ENCODE peak calls at places on chromosomes 2 and 18, in six cellular contexts. G, O, L, U, P and D are unnamed samples.
A peak's percentile ranks its signal among the peaks of the same experiment; 100 is the strongest.

GRCh38 chr2:23427976-23428375 is 43.0 kb downstream of the KLHL29 start:
- DNase-seq in L (no peak), U (no peak), P (no peak), G (no peak), O (peak; percentile 38), D (peak; percentile 52)

GRCh38 chr18:69996951-69997798 is 49.5 kb upstream of the CD226 start:
- DNase-seq in P (no peak), U (no peak), G (no peak), O (no peak), L (no peak), D (no peak)

GRCh38 chr2:45301307-45302010 is 292.2 kb upstream of the SIX2 start:
- DNase-seq in P (no peak), U (no peak), G (no peak), L (no peak), O (no peak), D (no peak)

GRCh38 chr2:182594286-182594685 is 121.8 kb upstream of the DNAJC10 start:
- DNase-seq in L (no peak), O (no peak), P (peak; percentile 52), U (no peak), G (no peak), D (no peak)

GRCh38 chr18:3015203-3015590 is 2.3 kb upstream of the LPIN2 start:
- DNase-seq in U (peak; percentile 54), G (no peak), L (no peak), O (no peak), P (peak; percentile 80), D (no peak)

GRCh38 chr2:86608832-86609231 is 14.8 kb downstream of the RNF103 start:
- DNase-seq in P (no peak), U (no peak), G (no peak), O (no peak), L (no peak), D (no peak)

GRCh38 chr18:35680139-35680551 is 98.6 kb downstream of the GALNT1 start:
- DNase-seq in G (no peak), U (no peak), L (no peak), P (no peak), O (no peak), D (no peak)

GRCh38 chr2:71064110-71064611 is 4.3 kb upstream of the NAGK start:
- DNase-seq in U (peak; percentile 72), L (no peak), G (no peak), P (no peak), O (no peak), D (no peak)

GRCh38 chr2:238916875-238917590 is 69.1 kb downstream of the TWIST2 start:
- DNase-seq in U (peak; percentile 20), P (no peak), G (no peak), L (no peak), O (no peak), D (peak; percentile 65)

GRCh38 chr2:53508667-53509066 is 258.9 kb upstream of the CHAC2 start:
- DNase-seq in U (no peak), P (peak; percentile 2), O (no peak), L (no peak), G (no peak), D (no peak)

GRCh38 chr18:24398515-24398914 is 891 bp upstream of the OSBPL1A start:
- DNase-seq in O (no peak), G (no peak), P (peak; percentile 39), L (no peak), U (peak; percentile 29), D (no peak)

GRCh38 chr2:61463769-61464475 is 7.0 kb downstream of the USP34 start:
- DNase-seq in G (no peak), L (no peak), U (no peak), O (no peak), P (no peak), D (no peak)

GRCh38 chr2:177964892-177965291 is 107.7 kb downstream of the PDE11A start:
- DNase-seq in L (no peak), O (no peak), P (no peak), U (no peak), G (no peak), D (no peak)

GRCh38 chr18:57970356-57971095 is 73.5 kb upstream of the NEDD4L start:
- DNase-seq in P (no peak), L (no peak), U (no peak), O (no peak), G (no peak), D (no peak)

GRCh38 chr2:172440795-172441194 is 13.4 kb downstream of the ITGA6 start:
- DNase-seq in G (no peak), U (no peak), O (no peak), P (no peak), L (no peak), D (no peak)

GRCh38 chr2:130342533-130343275 is at the start of gene IMP4:
- DNase-seq in U (peak; percentile 99), L (peak; percentile 88), P (peak; percentile 100), O (peak; percentile 98), G (peak; percentile 85), D (peak; percentile 99)

GRCh38 chr2:132390076-132390475 is 26.5 kb upstream of the GPR39 start:
- DNase-seq in L (no peak), U (no peak), O (no peak), P (no peak), G (no peak), D (no peak)

GRCh38 chr2:171592026-171592555 is 69.8 kb downstream of the CYBRD1 start:
- DNase-seq in G (no peak), O (no peak), L (no peak), U (no peak), P (peak; percentile 30), D (no peak)

GRCh38 chr2:217903859-217904613 is 98.8 kb downstream of the TNS1 start:
- DNase-seq in G (no peak), O (no peak), P (peak; percentile 73), U (no peak), L (no peak), D (peak; percentile 95)

GRCh38 chr2:66568650-66569300 is 133.8 kb downstream of the MEIS1 start:
- DNase-seq in P (no peak), U (no peak), O (no peak), L (no peak), G (no peak), D (no peak)

GRCh38 chr2:169891593-169892298 is 64.5 kb downstream of the UBR3 start:
- DNase-seq in P (peak; percentile 92), G (no peak), O (no peak), L (no peak), U (peak; percentile 28), D (no peak)

GRCh38 chr2:97910403-97911209 is 85.1 kb downstream of the TMEM131 start:
- DNase-seq in U (no peak), L (no peak), G (no peak), P (no peak), O (no peak), D (no peak)

GRCh38 chr2:64260093-64260808 is 116.0 kb upstream of the PELI1 start:
- DNase-seq in G (no peak), L (no peak), U (no peak), P (no peak), O (no peak), D (no peak)

GRCh38 chr18:62033756-62034155 is 140.9 kb upstream of the RNF152 start:
- DNase-seq in G (no peak), U (no peak), L (no peak), P (no peak), O (no peak), D (no peak)
- TF ChIP-seq CTCF in G (no peak), U (no peak), L (no peak), P (no peak), O (no peak), D (no peak)

GRCh38 chr2:241943209-241943850 is 73.8 kb downstream of the RTP5 start:
- DNase-seq in O (no peak), G (no peak), P (no peak), L (peak; percentile 9), U (no peak), D (no peak)

GRCh38 chr2:241942416-241943208 is 73.1 kb downstream of the RTP5 start:
- DNase-seq in G (no peak), U (no peak), O (peak; percentile 46), P (no peak), L (peak; percentile 6), D (no peak)

GRCh38 chr2:241939541-241939940 is 70.0 kb downstream of the RTP5 start:
- DNase-seq in G (no peak), L (no peak), O (peak; percentile 42), P (no peak), U (no peak), D (no peak)

GRCh38 chr2:241941691-241942301 is 72.3 kb downstream of the RTP5 start:
- DNase-seq in U (no peak), G (no peak), O (peak; percentile 77), P (no peak), L (peak; percentile 4), D (peak; percentile 70)

DNA sequence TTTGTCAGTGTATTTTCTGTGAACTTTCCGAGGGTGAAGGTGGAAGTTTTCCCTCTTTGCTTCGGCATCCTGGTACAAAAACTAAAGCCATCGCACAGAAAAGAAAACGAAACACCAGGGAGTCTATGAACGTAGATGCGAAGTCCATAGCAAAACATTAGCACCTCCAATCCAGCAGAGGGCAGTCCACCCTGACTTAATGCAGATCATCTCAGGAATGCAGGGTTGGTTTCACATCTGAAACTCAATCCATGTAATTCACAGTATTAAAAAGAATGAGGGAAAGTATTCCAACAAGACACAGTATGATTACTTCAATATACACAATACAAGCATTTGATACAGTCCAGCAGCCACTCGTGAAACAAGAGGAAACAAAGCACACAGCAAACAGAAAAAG is 70.8 kb downstream of the RTP5 start:
- DNase-seq in G (no peak), P (peak; percentile 30), O (peak; percentile 10), U (no peak), L (no peak), D (no peak)
- TF ChIP-seq CTCF in G (peak; percentile 32), P (peak; percentile 48), O (peak; percentile 21), U (peak; percentile 13), L (no peak), D (no peak)

DNA sequence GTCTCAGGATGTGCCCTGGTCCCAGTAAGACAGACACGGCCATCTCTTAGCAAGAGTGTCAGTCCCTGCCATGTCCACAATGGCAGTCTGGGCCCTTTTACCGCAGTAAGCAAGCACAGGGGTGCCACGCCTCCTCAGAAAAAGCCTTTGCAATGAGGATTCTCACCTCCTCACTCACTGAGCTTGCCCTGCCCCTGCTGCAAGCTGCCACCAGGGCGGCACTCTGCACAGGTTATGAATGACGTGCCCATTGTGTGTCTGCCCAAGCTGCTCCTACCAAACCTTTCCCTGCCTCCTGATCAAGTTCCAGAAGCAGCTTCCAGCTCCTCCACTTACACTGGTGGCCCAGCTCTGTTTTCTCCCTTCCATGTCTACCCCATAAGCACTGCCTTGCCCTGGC is 23.3 kb downstream of the ERCC3 start:
- DNase-seq in P (no peak), U (no peak), O (no peak), L (no peak), G (no peak), D (no peak)
- TF ChIP-seq CTCF in P (no peak), U (no peak), O (no peak), L (no peak), G (no peak), D (no peak)

DNA sequence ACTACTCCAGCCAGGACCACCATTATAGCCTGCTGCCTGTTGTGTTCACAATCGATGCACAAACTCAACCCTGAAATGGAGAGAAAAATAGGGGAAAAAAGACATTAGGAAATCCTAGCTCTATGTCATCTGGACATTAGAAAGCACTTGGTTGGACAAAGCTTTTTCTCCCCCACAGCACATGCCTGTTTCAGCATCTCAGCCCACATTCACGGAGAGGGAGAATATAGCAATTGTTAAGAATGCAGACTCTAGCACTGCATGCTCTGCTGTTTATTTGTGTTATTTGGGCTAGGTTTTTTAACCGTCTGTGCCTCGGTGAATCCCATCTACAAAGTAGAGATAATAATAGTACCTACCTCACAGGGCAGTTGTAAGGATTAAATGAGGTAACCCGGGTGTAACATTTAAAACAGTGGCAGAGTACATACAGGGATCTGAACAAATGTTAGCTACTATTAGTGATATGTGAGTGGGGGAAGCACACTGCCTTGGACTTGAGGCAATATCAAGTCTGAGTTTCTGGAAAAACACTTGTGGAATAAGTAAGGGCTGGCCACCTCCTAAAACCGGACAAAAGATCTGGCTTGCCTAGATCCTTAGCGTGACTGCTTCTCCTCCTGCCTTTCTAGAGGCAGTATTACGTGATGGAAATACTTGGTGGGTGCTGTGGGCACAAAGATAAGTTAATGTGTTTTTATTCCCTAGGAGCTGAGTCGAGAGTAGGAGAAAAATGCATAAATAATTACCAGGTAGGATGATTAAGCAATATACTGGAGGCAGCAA is 1.1 kb upstream of the PPP1CB start:
- DNase-seq in L (peak; percentile 15), U (peak; percentile 30), O (no peak), G (no peak), P (peak; percentile 66), D (no peak)
- TF ChIP-seq CTCF in L (no peak), U (no peak), O (no peak), G (no peak), P (peak; percentile 36), D (no peak)